ENCODE peak calls at places on chromosomes 13 and 19, in five cellular contexts. One of them, this sample, is unnamed.
A peak's percentile ranks its signal among the peaks of the same experiment; 100 is the strongest.

GRCh38 chr13:76882431-76882830 is 3.8 kb downstream of the KCTD12 start:
- DNase-seq in sigmoid colon: no peak
- DNase-seq in adrenal gland: no peak
- DNase-seq in H1: no peak
- DNase-seq in transverse colon: peak; percentile 11
- DNase-seq in this sample: peak; percentile 49

GRCh38 chr13:109243311-109243951 is 543.0 kb downstream of the IRS2 start:
- DNase-seq in sigmoid colon: no peak
- DNase-seq in adrenal gland: no peak
- DNase-seq in H1: no peak
- DNase-seq in transverse colon: no peak
- DNase-seq in this sample: no peak

GRCh38 chr13:106011600-106011999 is 523.9 kb downstream of the EFNB2 start:
- DNase-seq in sigmoid colon: no peak
- DNase-seq in adrenal gland: no peak
- DNase-seq in H1: no peak
- DNase-seq in transverse colon: no peak
- DNase-seq in this sample: no peak

GRCh38 chr19:1081301-1082164 is 13.6 kb downstream of the POLR2E start:
- DNase-seq in sigmoid colon: no peak
- DNase-seq in adrenal gland: no peak
- DNase-seq in H1: no peak
- DNase-seq in transverse colon: no peak
- DNase-seq in this sample: no peak

GRCh38 chr13:88063741-88064140 is 392.6 kb downstream of the SLITRK5 start:
- DNase-seq in sigmoid colon: no peak
- DNase-seq in adrenal gland: no peak
- DNase-seq in H1: no peak
- DNase-seq in transverse colon: no peak
- DNase-seq in this sample: no peak

GRCh38 chr13:31437975-31438374 is 238.2 kb downstream of the B3GLCT start:
- DNase-seq in sigmoid colon: no peak
- DNase-seq in adrenal gland: no peak
- DNase-seq in H1: no peak
- DNase-seq in transverse colon: no peak
- DNase-seq in this sample: no peak

GRCh38 chr19:7654401-7654800 is 14.4 kb upstream of the RETN start:
- DNase-seq in sigmoid colon: no peak
- DNase-seq in adrenal gland: no peak
- DNase-seq in H1: no peak
- DNase-seq in transverse colon: no peak
- DNase-seq in this sample: no peak

GRCh38 chr13:29196409-29197074 is 376.4 kb downstream of the MTUS2 start:
- DNase-seq in sigmoid colon: no peak
- DNase-seq in adrenal gland: no peak
- DNase-seq in H1: no peak
- DNase-seq in transverse colon: no peak
- DNase-seq in this sample: no peak

GRCh38 chr19:1446713-1447564 is 3.0 kb upstream of the APC2 start:
- DNase-seq in sigmoid colon: no peak
- DNase-seq in adrenal gland: no peak
- DNase-seq in H1: no peak
- DNase-seq in transverse colon: no peak
- DNase-seq in this sample: no peak

GRCh38 chr19:10431254-10431942 is 11.1 kb downstream of the PDE4A start:
- DNase-seq in sigmoid colon: peak; percentile 73
- DNase-seq in adrenal gland: no peak
- DNase-seq in H1: no peak
- DNase-seq in transverse colon: peak; percentile 61
- DNase-seq in this sample: peak; percentile 80

GRCh38 chr19:18385675-18386542 is at the start of gene GDF15:
- DNase-seq in sigmoid colon: peak; percentile 86
- DNase-seq in adrenal gland: no peak
- DNase-seq in H1: no peak
- DNase-seq in transverse colon: peak; percentile 96
- DNase-seq in this sample: peak; percentile 94

GRCh38 chr19:29217591-29217990 is 4.6 kb upstream of the UQCRFS1 start:
- DNase-seq in sigmoid colon: no peak
- DNase-seq in adrenal gland: no peak
- DNase-seq in H1: no peak
- DNase-seq in transverse colon: no peak
- DNase-seq in this sample: no peak

GRCh38 chr19:18741566-18742121 is 49.5 kb downstream of the COMP start:
- DNase-seq in sigmoid colon: no peak
- DNase-seq in adrenal gland: no peak
- DNase-seq in H1: no peak
- DNase-seq in transverse colon: peak; percentile 84
- DNase-seq in this sample: peak; percentile 80

DNA sequence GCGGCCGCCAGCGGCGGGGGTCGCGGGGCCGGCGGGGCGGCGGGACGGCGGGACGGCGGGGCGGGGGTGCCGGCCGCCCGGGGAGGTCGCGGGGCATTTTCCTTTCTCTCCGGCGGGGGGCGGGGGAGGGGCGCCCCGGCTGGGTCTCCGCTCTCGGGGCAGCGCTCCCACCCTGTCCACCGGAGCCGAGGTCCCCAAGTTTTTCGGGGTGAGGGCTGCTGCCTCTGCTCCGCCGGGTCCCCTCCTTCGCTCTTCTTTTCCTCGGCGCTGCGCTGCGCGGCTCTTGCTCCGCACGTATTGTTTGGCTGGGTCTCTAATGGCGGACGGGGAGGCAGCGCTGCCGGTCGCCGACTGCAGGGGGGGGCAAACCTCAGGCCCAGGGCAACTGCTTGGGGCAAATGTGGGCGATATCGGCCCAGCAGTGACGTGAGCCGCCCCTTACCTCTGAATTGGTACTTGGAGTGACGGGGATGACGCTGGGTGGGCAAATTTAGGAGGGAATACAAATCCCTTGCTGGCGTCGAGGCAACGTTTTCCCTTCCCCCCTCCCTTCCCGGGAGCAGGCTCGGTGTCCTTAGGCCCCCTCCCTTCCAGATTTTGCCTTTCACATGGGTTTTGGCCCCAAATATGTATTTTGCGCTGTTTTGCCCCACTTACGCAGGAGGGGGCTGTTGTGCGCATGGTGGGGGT is 759 bp downstream of the ZMYM2 start:
- DNase-seq in sigmoid colon: peak; percentile 77
- DNase-seq in adrenal gland: peak; percentile 64
- DNase-seq in H1: no peak
- DNase-seq in transverse colon: peak; percentile 61
- DNase-seq in this sample: peak; percentile 63
- TF ChIP-seq CTCF in sigmoid colon: peak; percentile 31
- TF ChIP-seq CTCF in adrenal gland: peak; percentile 28
- TF ChIP-seq CTCF in H1: peak; percentile 0
- TF ChIP-seq CTCF in transverse colon: peak; percentile 33
- TF ChIP-seq CTCF in this sample: peak; percentile 50

GRCh38 chr19:35756373-35757230 is at the start of gene HSPB6:
- DNase-seq in sigmoid colon: peak; percentile 90
- DNase-seq in adrenal gland: peak; percentile 76
- DNase-seq in H1: no peak
- DNase-seq in transverse colon: peak; percentile 42
- DNase-seq in this sample: no peak

GRCh38 chr19:35755160-35755549 is 1.7 kb downstream of the HSPB6 start:
- DNase-seq in sigmoid colon: no peak
- DNase-seq in adrenal gland: no peak
- DNase-seq in H1: no peak
- DNase-seq in transverse colon: no peak
- DNase-seq in this sample: no peak

GRCh38 chr19:35757749-35758608 is at the start of gene PROSER3:
- DNase-seq in sigmoid colon: peak; percentile 100
- DNase-seq in adrenal gland: peak; percentile 99
- DNase-seq in H1: peak; percentile 97
- DNase-seq in transverse colon: peak; percentile 98
- DNase-seq in this sample: peak; percentile 99

GRCh38 chr19:35755550-35756371 is 1.1 kb downstream of the HSPB6 start:
- DNase-seq in sigmoid colon: peak; percentile 98
- DNase-seq in adrenal gland: peak; percentile 92
- DNase-seq in H1: no peak
- DNase-seq in transverse colon: peak; percentile 79
- DNase-seq in this sample: peak; percentile 80

DNA sequence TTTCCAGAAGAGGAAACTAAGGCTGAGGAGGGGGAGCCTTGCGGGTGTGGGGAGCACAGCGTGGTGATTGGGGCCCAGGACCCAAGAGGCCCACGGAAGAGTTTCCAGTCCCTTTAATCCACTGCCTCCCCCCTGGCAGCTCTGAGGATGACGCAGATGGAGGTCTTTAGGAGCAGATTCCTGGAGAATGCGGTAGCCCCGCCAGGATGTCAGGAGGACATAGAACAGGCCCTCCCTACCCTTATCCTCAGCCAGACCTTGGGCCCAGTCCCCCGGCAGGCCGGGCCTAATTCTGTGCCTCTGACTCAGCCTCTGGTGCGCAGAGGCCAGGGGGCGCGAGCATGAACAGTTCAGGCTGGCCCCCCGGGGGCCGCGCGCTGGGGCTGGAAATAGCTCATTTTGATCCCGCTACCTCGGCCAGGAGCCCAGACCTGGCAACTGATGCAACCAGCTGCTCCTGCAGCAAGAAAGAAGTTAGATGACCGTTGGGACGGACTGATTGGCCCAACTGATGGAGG is 461 bp upstream of the HSPB6 start:
- DNase-seq in sigmoid colon: peak; percentile 99
- DNase-seq in adrenal gland: peak; percentile 88
- DNase-seq in H1: no peak
- DNase-seq in transverse colon: peak; percentile 74
- DNase-seq in this sample: peak; percentile 66
- TF ChIP-seq POLR2A in sigmoid colon: no peak
- TF ChIP-seq POLR2A in adrenal gland: no peak
- TF ChIP-seq POLR2A in H1: no peak
- TF ChIP-seq POLR2A in transverse colon: no peak
- TF ChIP-seq POLR2A in this sample: no peak

DNA sequence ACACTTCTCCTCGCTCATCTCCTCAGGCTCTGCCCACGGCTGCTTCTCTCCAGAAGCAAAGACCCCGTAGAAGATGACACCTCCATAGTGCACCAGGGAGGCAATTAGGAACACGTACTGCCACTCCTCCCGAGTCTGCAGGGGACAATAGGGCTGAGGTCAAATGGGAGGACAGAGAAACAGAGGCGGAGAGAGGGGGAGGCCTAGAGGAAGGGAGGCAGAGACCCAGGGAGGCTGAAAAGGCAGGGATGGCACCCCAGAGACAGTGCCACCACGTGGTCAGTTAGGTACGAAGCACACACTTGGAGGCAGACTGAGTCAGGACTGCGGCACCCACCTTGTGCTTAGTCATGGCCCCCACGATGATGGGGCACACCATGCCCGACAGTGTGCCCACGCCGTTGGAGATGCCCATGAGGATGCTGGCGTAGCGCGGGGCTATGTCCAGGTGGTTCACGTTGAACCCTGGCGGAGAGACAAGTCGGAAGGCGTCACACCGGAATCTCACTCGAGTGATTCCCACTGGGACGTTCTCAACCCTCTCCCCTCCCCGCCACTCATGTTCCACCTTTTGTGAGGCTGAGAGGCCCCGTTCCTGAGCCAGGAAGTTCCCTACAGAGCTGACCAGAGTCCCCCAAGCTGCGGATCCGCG is 5.6 kb downstream of the GFY start:
- DNase-seq in sigmoid colon: no peak
- DNase-seq in adrenal gland: no peak
- DNase-seq in H1: no peak
- DNase-seq in transverse colon: no peak
- DNase-seq in this sample: no peak
- TF ChIP-seq CTCF in sigmoid colon: no peak
- TF ChIP-seq CTCF in adrenal gland: no peak
- TF ChIP-seq CTCF in H1: peak; percentile 78
- TF ChIP-seq CTCF in transverse colon: no peak
- TF ChIP-seq CTCF in this sample: no peak

DNA sequence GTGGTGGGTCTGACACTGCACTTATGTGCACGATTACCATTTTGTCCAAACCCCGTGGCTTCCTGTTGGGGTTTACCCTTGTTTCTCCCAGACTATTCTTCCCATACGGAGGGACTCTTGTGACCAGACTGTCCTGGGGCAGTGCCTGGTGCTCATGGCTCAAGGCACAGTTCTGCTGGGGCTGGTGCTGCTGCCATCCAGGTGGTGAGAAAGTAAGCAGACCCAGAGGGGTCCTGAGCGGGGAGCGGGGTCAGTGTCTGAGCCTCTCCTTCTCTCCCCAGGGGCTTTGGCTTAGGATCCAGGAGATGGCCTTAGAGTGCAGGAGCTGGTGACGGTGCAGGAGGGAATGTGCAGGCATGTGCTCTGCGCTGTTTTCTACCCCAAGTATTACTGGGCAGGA is 5.0 kb upstream of the SIGLEC9 start:
- DNase-seq in sigmoid colon: peak; percentile 45
- DNase-seq in adrenal gland: no peak
- DNase-seq in H1: no peak
- DNase-seq in transverse colon: no peak
- DNase-seq in this sample: no peak
- TF ChIP-seq POLR2A in sigmoid colon: no peak
- TF ChIP-seq POLR2A in adrenal gland: no peak
- TF ChIP-seq POLR2A in H1: no peak
- TF ChIP-seq POLR2A in transverse colon: no peak
- TF ChIP-seq POLR2A in this sample: no peak

GRCh38 chr13:91748416-91749089 is 350.1 kb downstream of the GPC5 start:
- DNase-seq in sigmoid colon: no peak
- DNase-seq in adrenal gland: no peak
- DNase-seq in H1: no peak
- DNase-seq in transverse colon: no peak
- DNase-seq in this sample: no peak

GRCh38 chr13:91741925-91742324 is 343.5 kb downstream of the GPC5 start:
- DNase-seq in sigmoid colon: no peak
- DNase-seq in adrenal gland: no peak
- DNase-seq in H1: no peak
- DNase-seq in transverse colon: no peak
- DNase-seq in this sample: no peak

GRCh38 chr13:91744284-91744683 is 345.9 kb downstream of the GPC5 start:
- DNase-seq in sigmoid colon: no peak
- DNase-seq in adrenal gland: no peak
- DNase-seq in H1: no peak
- DNase-seq in transverse colon: no peak
- DNase-seq in this sample: no peak

GRCh38 chr13:91745962-91746361 is 347.5 kb downstream of the GPC5 start:
- DNase-seq in sigmoid colon: no peak
- DNase-seq in adrenal gland: no peak
- DNase-seq in H1: no peak
- DNase-seq in transverse colon: no peak
- DNase-seq in this sample: no peak

DNA sequence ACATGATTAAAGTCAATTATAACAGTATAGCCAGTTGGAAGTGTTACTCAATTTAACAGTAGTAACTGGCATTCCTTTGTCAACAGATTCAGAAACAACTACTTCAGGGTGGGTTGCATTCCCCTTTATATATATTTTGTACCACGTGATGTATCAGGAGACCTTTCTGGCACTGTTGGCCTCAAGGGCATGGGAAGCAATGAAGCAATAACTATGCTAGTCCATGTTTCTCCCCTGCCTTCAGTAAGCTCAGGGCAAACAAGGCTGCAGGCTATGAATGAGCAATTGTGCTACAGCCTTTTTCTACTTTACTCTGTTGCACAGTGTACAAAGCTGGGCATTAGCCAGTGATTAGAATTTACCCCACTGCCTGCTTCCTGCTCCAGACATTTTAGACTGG is 348.7 kb downstream of the GPC5 start:
- DNase-seq in sigmoid colon: no peak
- DNase-seq in adrenal gland: no peak
- DNase-seq in H1: no peak
- DNase-seq in transverse colon: no peak
- DNase-seq in this sample: no peak
- TF ChIP-seq CTCF in sigmoid colon: no peak
- TF ChIP-seq CTCF in adrenal gland: no peak
- TF ChIP-seq CTCF in H1: no peak
- TF ChIP-seq CTCF in transverse colon: no peak
- TF ChIP-seq CTCF in this sample: no peak